ENCODE peak calls at places on chromosome 17, in four cellular contexts. M, E, N and U are unnamed samples.

GRCh38 chr17:49880291-49881053 is 32.6 kb upstream of the TAC4 start:
- DNase-seq in M (peak; percentile 98), E (peak; percentile 84), N (peak; percentile 50), U (peak; percentile 40)

GRCh38 chr17:58121925-58122324 is 26.3 kb upstream of the OR4D1 start:
- DNase-seq in M (peak; percentile 26), E (peak; percentile 46), N (peak; percentile 25), U (peak; percentile 25)

GRCh38 chr17:36120221-36120620 is 16.6 kb downstream of the CCL4 start:
- DNase-seq in M (no peak), E (no peak), N (no peak), U (no peak)

GRCh38 chr17:29291163-29291752 is 2.7 kb downstream of the NUFIP2 start:
- DNase-seq in M (no peak), E (peak; percentile 83), N (no peak), U (no peak)

GRCh38 chr17:48192321-48192731 is 84.8 kb downstream of the SNX11 start:
- DNase-seq in M (no peak), E (no peak), N (no peak), U (no peak)

GRCh38 chr17:81120149-81120484 is 45.2 kb upstream of the PVALEF start:
- DNase-seq in M (no peak), E (no peak), N (no peak), U (no peak)

GRCh38 chr17:53217311-53217710 is 605.4 kb upstream of the KIF2B start:
- DNase-seq in M (no peak), E (no peak), N (no peak), U (no peak)

GRCh38 chr17:60391419-60392041 is 403 bp downstream of the USP32 start:
- DNase-seq in M (no peak), E (no peak), N (no peak), U (no peak)

GRCh38 chr17:2462481-2462880 is 49.2 kb downstream of the METTL16 start:
- DNase-seq in M (no peak), E (no peak), N (no peak), U (no peak)

GRCh38 chr17:77298811-77299210 is 158.0 kb downstream of the SEC14L1 start:
- DNase-seq in M (no peak), E (no peak), N (no peak), U (no peak)

GRCh38 chr17:76000755-76001521 is at the start of gene CDK3:
- DNase-seq in M (no peak), E (no peak), N (no peak), U (no peak)

GRCh38 chr17:28612936-28613872 is 781 bp downstream of the RSKR start:
- DNase-seq in M (no peak), E (peak; percentile 47), N (peak; percentile 24), U (peak; percentile 30)

GRCh38 chr17:6297119-6297518 is 137.8 kb downstream of the AIPL1 start:
- DNase-seq in M (no peak), E (no peak), N (no peak), U (no peak)

GRCh38 chr17:31155208-31155810 is 60.5 kb downstream of the NF1 start:
- DNase-seq in M (no peak), E (peak; percentile 51), N (no peak), U (no peak)

GRCh38 chr17:62781826-62782225 is 26.3 kb downstream of the MARCHF10 start:
- DNase-seq in M (no peak), E (peak; percentile 57), N (no peak), U (no peak)

GRCh38 chr17:80397686-80398085 is 17.3 kb upstream of the ENDOV start:
- DNase-seq in M (no peak), E (no peak), N (no peak), U (no peak)

GRCh38 chr17:7023576-7024401 is 939 bp downstream of the BCL6B start:
- DNase-seq in M (no peak), E (peak; percentile 83), N (peak; percentile 96), U (peak; percentile 92)

GRCh38 chr17:77721823-77722160 is 236.7 kb upstream of the TNRC6C start:
- DNase-seq in M (no peak), E (no peak), N (no peak), U (no peak)

GRCh38 chr17:45221081-45221996 is at the start of gene FMNL1:
- DNase-seq in M (peak; percentile 64), E (peak; percentile 48), N (peak; percentile 51), U (no peak)

GRCh38 chr17:21214777-21215541 is 998 bp upstream of the TMEM11 start:
- DNase-seq in M (no peak), E (peak; percentile 69), N (no peak), U (no peak)

GRCh38 chr17:78645421-78646295 is 68.5 kb upstream of the DNAH17 start:
- DNase-seq in M (no peak), E (peak; percentile 9), N (peak; percentile 53), U (peak; percentile 52)

GRCh38 chr17:82058855-82059249 is 6.8 kb downstream of the DUS1L start:
- DNase-seq in M (no peak), E (no peak), N (no peak), U (no peak)

GRCh38 chr17:67218385-67218950 is 26.5 kb downstream of the HELZ start:
- DNase-seq in M (peak; percentile 22), E (peak; percentile 81), N (no peak), U (no peak)

GRCh38 chr17:33266116-33266515 is 27.0 kb downstream of the ASIC2 start:
- DNase-seq in M (no peak), E (peak; percentile 50), N (no peak), U (no peak)

GRCh38 chr17:33292981-33293867 is at the start of gene ASIC2:
- DNase-seq in M (no peak), E (peak; percentile 45), N (no peak), U (no peak)

GRCh38 chr17:81189670-81190530 is 23.9 kb upstream of the AATK start:
- DNase-seq in M (peak; percentile 44), E (peak; percentile 6), N (no peak), U (no peak)

GRCh38 chr17:44759096-44759915 is 518 bp downstream of the ADAM11 start:
- DNase-seq in M (no peak), E (peak; percentile 46), N (no peak), U (no peak)

GRCh38 chr17:61848896-61849295 is 14.4 kb downstream of the BRIP1 start:
- DNase-seq in M (no peak), E (no peak), N (no peak), U (no peak)

GRCh38 chr17:79041041-79041570 is 17.1 kb downstream of the C1QTNF1 start:
- DNase-seq in M (no peak), E (no peak), N (no peak), U (no peak)

GRCh38 chr17:1228752-1229353 is 41.4 kb upstream of the BHLHA9 start:
- DNase-seq in M (no peak), E (no peak), N (no peak), U (no peak)

GRCh38 chr17:31907342-31907975 is 6.0 kb upstream of the UTP6 start:
- DNase-seq in M (no peak), E (peak; percentile 51), N (no peak), U (no peak)

GRCh38 chr17:1865252-1866037 is 35.6 kb downstream of the RPA1 start:
- DNase-seq in M (peak; percentile 40), E (peak; percentile 50), N (peak; percentile 28), U (peak; percentile 33)

GRCh38 chr17:45364531-45365390 is 47.9 kb upstream of the MAP3K14 start:
- DNase-seq in M (no peak), E (peak; percentile 66), N (no peak), U (no peak)

GRCh38 chr17:41404024-41404651 is 6.7 kb upstream of the KRT31 start:
- DNase-seq in M (peak; percentile 74), E (peak; percentile 97), N (no peak), U (no peak)

GRCh38 chr17:75638893-75639292 is 5.7 kb downstream of the SMIM5 start:
- DNase-seq in M (no peak), E (no peak), N (no peak), U (no peak)

GRCh38 chr17:9646556-9646905 is 1.2 kb downstream of the USP43 start:
- DNase-seq in M (no peak), E (no peak), N (no peak), U (no peak)

GRCh38 chr17:66965801-66966528 is 1.5 kb downstream of the CACNG4 start:
- DNase-seq in M (no peak), E (no peak), N (no peak), U (no peak)